ENCODE peak calls at places on chromosomes 5 and 9, in nine cellular contexts. A is hepatocyte, Y is ovary, K is cardiac muscle cell, M is colonic mucosa, S is type B pancreatic cell, U is lower lobe of right lung, X is fibroblast of lung, P is brain microvascular endothelial cell. D is an unnamed sample.

GRCh38 chr5:115551415-115551814 is 6.8 kb upstream of the FEM1C start:
- DNase-seq in A (peak), K (no peak), X (no peak), S (no peak), M (peak), U (no peak), Y (no peak), P (peak), D (no peak)

GRCh38 chr5:146369691-146370090 is 31.1 kb downstream of the POU4F3 start:
- DNase-seq in M (no peak), P (peak), U (no peak), K (peak), S (no peak), Y (no peak), A (no peak), X (peak), D (no peak)

GRCh38 chr5:139708877-139709586 is 60.9 kb downstream of the CXXC5 start:
- DNase-seq in U (peak), S (peak), K (peak), P (peak), M (peak), X (peak), Y (no peak), A (peak), D (no peak)

GRCh38 chr5:135497971-135498661 is 37.6 kb downstream of the NEUROG1 start:
- DNase-seq in Y (no peak), S (peak), K (no peak), A (no peak), X (no peak), P (no peak), M (no peak), U (no peak), D (no peak)

GRCh38 chr5:82473262-82473661 is 195.1 kb upstream of the RPS23 start:
- DNase-seq in A (no peak), Y (no peak), P (no peak), M (no peak), S (no peak), U (no peak), X (no peak), K (no peak), D (no peak)

GRCh38 chr5:88236866-88237642 is 31.6 kb downstream of the TMEM161B start:
- DNase-seq in M (no peak), A (no peak), K (peak), S (no peak), P (peak), Y (no peak), X (peak), U (no peak), D (no peak)

GRCh38 chr9:129868571-129869486 is 33.6 kb downstream of the USP20 start:
- DNase-seq in S (no peak), P (no peak), M (peak), Y (no peak), X (no peak), A (no peak), U (no peak), K (no peak), D (no peak)

GRCh38 chr5:170420809-170421412 is 31.7 kb upstream of the KCNMB1 start:
- DNase-seq in X (peak), K (peak), S (no peak), P (peak), Y (peak), U (no peak), A (peak), M (peak), D (no peak)

GRCh38 chr5:157004893-157005551 is 42.0 kb upstream of the TIMD4 start:
- DNase-seq in M (no peak), A (no peak), S (no peak), Y (no peak), K (no peak), U (no peak), P (no peak), X (peak), D (no peak)

GRCh38 chr5:68875351-68875750 is 218.5 kb upstream of the SLC30A5 start:
- DNase-seq in P (no peak), M (no peak), S (no peak), U (no peak), A (no peak), Y (no peak), K (no peak), X (no peak), D (no peak)

GRCh38 chr9:37650299-37650872 is 368 bp upstream of the FRMPD1 start:
- DNase-seq in P (no peak), X (no peak), U (no peak), M (no peak), A (no peak), K (no peak), Y (no peak), S (no peak), D (no peak)

GRCh38 chr9:91770229-91770628 is 179.8 kb downstream of the ROR2 start:
- DNase-seq in U (no peak), P (no peak), S (no peak), Y (no peak), M (peak), X (no peak), K (no peak), A (no peak), D (no peak)

GRCh38 chr9:91771864-91772263 is 178.2 kb downstream of the ROR2 start:
- DNase-seq in U (no peak), S (no peak), K (no peak), P (no peak), X (peak), Y (no peak), A (no peak), M (no peak), D (no peak)

GRCh38 chr9:91773166-91773565 is 176.9 kb downstream of the ROR2 start:
- DNase-seq in P (no peak), U (no peak), Y (no peak), M (no peak), X (no peak), K (peak), S (no peak), A (no peak), D (no peak)

GRCh38 chr9:91768977-91769916 is 180.8 kb downstream of the ROR2 start:
- DNase-seq in M (no peak), Y (no peak), X (no peak), A (no peak), K (no peak), S (no peak), U (no peak), P (no peak), D (no peak)

GRCh38 chr9:91771027-91771426 is 179.0 kb downstream of the ROR2 start:
- DNase-seq in Y (peak), S (no peak), X (peak), K (peak), A (peak), M (peak), P (peak), U (no peak), D (no peak)
- TF ChIP-seq CTCF in Y (peak), S (peak), X (peak), K (peak), A (peak), M (no peak), P (peak), U (peak), D (no peak)

GRCh38 chr9:7408845-7409244 is 390.7 kb downstream of the DMAC1 start:
- DNase-seq in S (no peak), P (no peak), A (no peak), Y (no peak), U (no peak), K (no peak), X (no peak), M (no peak), D (no peak)

GRCh38 chr9:7402704-7403389 is 396.7 kb downstream of the DMAC1 start:
- DNase-seq in A (no peak), X (peak), Y (no peak), U (no peak), M (no peak), P (no peak), K (peak), S (no peak), D (no peak)

GRCh38 chr9:7403839-7404238 is 395.7 kb downstream of the DMAC1 start:
- DNase-seq in U (no peak), X (no peak), P (no peak), K (no peak), S (no peak), A (no peak), Y (no peak), M (no peak), D (no peak)

GRCh38 chr9:7405924-7406604 is 393.5 kb downstream of the DMAC1 start:
- DNase-seq in X (no peak), M (no peak), S (no peak), K (no peak), U (no peak), A (no peak), Y (no peak), P (no peak), D (no peak)

GRCh38 chr9:7407246-7407645 is 392.3 kb downstream of the DMAC1 start:
- DNase-seq in S (no peak), A (no peak), U (no peak), X (no peak), P (no peak), Y (no peak), K (no peak), M (no peak), D (no peak)
- TF ChIP-seq CTCF in S (no peak), A (no peak), U (no peak), X (no peak), P (no peak), Y (no peak), K (no peak), M (no peak), D (no peak)

GRCh38 chr9:134566936-134567335 is 74.7 kb upstream of the COL5A1 start:
- DNase-seq in U (no peak), P (no peak), X (no peak), M (peak), K (no peak), S (no peak), A (peak), Y (peak), D (no peak)
- TF ChIP-seq CTCF in U (no peak), P (no peak), X (no peak), M (no peak), K (no peak), S (no peak), A (no peak), Y (no peak), D (no peak)

GRCh38 chr5:108561416-108562204 is 179.7 kb upstream of the FBXL17 start:
- DNase-seq in Y (no peak), U (no peak), S (no peak), A (no peak), K (peak), P (no peak), X (no peak), M (no peak), D (no peak)
- TF ChIP-seq CTCF in Y (no peak), U (no peak), S (no peak), A (no peak), K (no peak), P (no peak), X (no peak), M (no peak), D (no peak)

D was measured in activated B cell treated with CpG ODN at 0.5 μM for 24 hours.